ENCODE peak calls at places on chromosomes 12 and 14, in nine cellular contexts. G, R, P, F, I, M, W, L and Q are unnamed samples.

GRCh38 chr12:71752887-71753286 is 1.8 kb upstream of the RAB21 start:
- DNase-seq in G (no peak), R (no peak), P (no peak), F (no peak), I (no peak), M (no peak), W (no peak), L (no peak), Q (no peak)

GRCh38 chr14:104771374-104771773 is 18.4 kb downstream of the SIVA1 start:
- DNase-seq in G (no peak), R (no peak), P (no peak), F (no peak), I (no peak), M (no peak), W (no peak), L (no peak), Q (no peak)

GRCh38 chr12:101925352-101925751 is 48.0 kb downstream of the DRAM1 start:
- DNase-seq in G (peak; percentile 47), R (peak; percentile 39), P (peak; percentile 99), F (no peak), I (peak; percentile 43), M (peak; percentile 80), W (peak; percentile 72), L (peak; percentile 46), Q (peak; percentile 54)

GRCh38 chr14:91417983-91418386 is 365 bp upstream of the CCDC88C start:
- DNase-seq in G (no peak), R (peak; percentile 61), P (no peak), F (no peak), I (no peak), M (no peak), W (peak; percentile 41), L (peak; percentile 72), Q (peak; percentile 41)

GRCh38 chr14:104438166-104438887 is 141.2 kb upstream of the C14orf180 start:
- DNase-seq in G (no peak), R (no peak), P (no peak), F (no peak), I (no peak), M (no peak), W (no peak), L (no peak), Q (no peak)

GRCh38 chr12:30026621-30027234 is 243.0 kb upstream of the TMTC1 start:
- DNase-seq in G (no peak), R (no peak), P (peak; percentile 89), F (no peak), I (no peak), M (no peak), W (no peak), L (no peak), Q (peak; percentile 15)

GRCh38 chr14:105168979-105169507 is 467 bp upstream of the JAG2 start:
- DNase-seq in G (no peak), R (no peak), P (no peak), F (no peak), I (no peak), M (no peak), W (no peak), L (peak; percentile 68), Q (no peak)

GRCh38 chr14:93994919-93995682 is 2.0 kb upstream of the CCDC197 start:
- DNase-seq in G (peak; percentile 92), R (peak; percentile 38), P (peak; percentile 88), F (no peak), I (peak; percentile 88), M (no peak), W (peak; percentile 63), L (peak; percentile 56), Q (peak; percentile 21)

GRCh38 chr14:70789361-70789760 is 20.0 kb downstream of the MAP3K9 start:
- DNase-seq in G (peak; percentile 44), R (no peak), P (peak; percentile 70), F (no peak), I (no peak), M (no peak), W (no peak), L (no peak), Q (peak; percentile 68)

GRCh38 chr12:62375603-62376002 is 91.0 kb upstream of the MON2 start:
- DNase-seq in G (no peak), R (no peak), P (no peak), F (no peak), I (no peak), M (no peak), W (no peak), L (no peak), Q (no peak)

GRCh38 chr14:30808576-30808975 is 65.8 kb upstream of the COCH start:
- DNase-seq in G (no peak), R (no peak), P (no peak), F (no peak), I (no peak), M (no peak), W (no peak), L (no peak), Q (no peak)

GRCh38 chr12:53066594-53066978 is 12.6 kb downstream of the SPRYD3 start:
- DNase-seq in G (no peak), R (peak; percentile 22), P (no peak), F (no peak), I (peak; percentile 6), M (no peak), W (no peak), L (no peak), Q (peak; percentile 13)

GRCh38 chr12:96293093-96293492 is 98.9 kb downstream of the ELK3 start:
- DNase-seq in G (no peak), R (no peak), P (no peak), F (no peak), I (no peak), M (no peak), W (no peak), L (no peak), Q (no peak)

GRCh38 chr12:114368685-114369084 is 37.3 kb downstream of the TBX5 start:
- DNase-seq in G (no peak), R (no peak), P (no peak), F (no peak), I (no peak), M (peak; percentile 18), W (peak; percentile 7), L (no peak), Q (no peak)

GRCh38 chr14:68741839-68742470 is 50.9 kb downstream of the ZFP36L1 start:
- DNase-seq in G (peak; percentile 31), R (no peak), P (no peak), F (no peak), I (no peak), M (no peak), W (peak; percentile 56), L (no peak), Q (no peak)

GRCh38 chr14:106691601-106692291 is 1165.4 kb downstream of the TMEM121 start:
- DNase-seq in G (peak; percentile 8), R (peak; percentile 28), P (no peak), F (no peak), I (no peak), M (no peak), W (peak; percentile 11), L (peak; percentile 50), Q (peak; percentile 83)

GRCh38 chr12:131714759-131715158 is 3.9 kb downstream of the SFSWAP start:
- DNase-seq in G (no peak), R (no peak), P (no peak), F (no peak), I (no peak), M (no peak), W (no peak), L (no peak), Q (no peak)

GRCh38 chr12:131709226-131709625 is 1.7 kb upstream of the SFSWAP start:
- DNase-seq in G (no peak), R (no peak), P (no peak), F (no peak), I (no peak), M (no peak), W (no peak), L (no peak), Q (no peak)

GRCh38 chr12:131713349-131713748 is 2.5 kb downstream of the SFSWAP start:
- DNase-seq in G (no peak), R (no peak), P (no peak), F (no peak), I (no peak), M (no peak), W (no peak), L (no peak), Q (no peak)

GRCh38 chr12:131711551-131712205 is 788 bp downstream of the SFSWAP start:
- DNase-seq in G (no peak), R (no peak), P (no peak), F (no peak), I (no peak), M (no peak), W (no peak), L (no peak), Q (no peak)

GRCh38 chr12:131710464-131711457 is at the start of gene SFSWAP:
- DNase-seq in G (peak; percentile 68), R (peak; percentile 73), P (peak; percentile 65), F (no peak), I (peak; percentile 46), M (peak; percentile 47), W (peak; percentile 62), L (peak; percentile 88), Q (peak; percentile 81)
- TF ChIP-seq POLR2A in G (peak; percentile 38), R (no peak), P (peak; percentile 83), F (peak; percentile 71), I (peak; percentile 52), M (no peak), W (peak; percentile 83), L (peak; percentile 59), Q (no peak)

GRCh38 chr14:61106627-61107147 is 125.6 kb downstream of the SLC38A6 start:
- DNase-seq in G (no peak), R (no peak), P (no peak), F (no peak), I (no peak), M (no peak), W (no peak), L (peak; percentile 20), Q (no peak)
- TF ChIP-seq CTCF in G (no peak), R (no peak), P (peak; percentile 14), F (no peak), I (peak; percentile 9), M (no peak), W (no peak), L (peak; percentile 19), Q (no peak)

DNA sequence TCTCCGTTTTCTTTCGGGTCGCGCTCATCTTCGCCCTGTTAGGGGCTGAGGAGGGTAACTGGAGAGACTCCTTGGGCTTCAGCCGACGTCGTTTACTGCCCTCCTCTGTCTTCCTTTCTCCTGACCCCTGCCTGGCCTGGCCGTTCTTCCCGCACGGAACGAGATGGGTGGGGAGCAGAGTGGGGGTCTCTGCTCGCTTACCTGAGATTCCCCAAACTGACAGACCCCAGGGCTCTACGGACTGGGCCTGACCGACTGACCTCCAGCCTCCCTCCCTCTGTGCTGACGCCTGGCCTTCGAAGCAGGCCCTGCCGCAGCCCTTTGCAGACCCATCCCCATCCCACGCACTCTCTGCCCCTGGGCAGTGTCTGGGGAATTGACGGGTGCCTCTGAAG is 439 bp downstream of the GOLGA5 start:
- DNase-seq in G (peak; percentile 27), R (no peak), P (peak; percentile 18), F (no peak), I (no peak), M (no peak), W (peak; percentile 16), L (no peak), Q (no peak)
- TF ChIP-seq POLR2A in G (no peak), R (no peak), P (no peak), F (no peak), I (no peak), M (no peak), W (no peak), L (no peak), Q (no peak)

DNA sequence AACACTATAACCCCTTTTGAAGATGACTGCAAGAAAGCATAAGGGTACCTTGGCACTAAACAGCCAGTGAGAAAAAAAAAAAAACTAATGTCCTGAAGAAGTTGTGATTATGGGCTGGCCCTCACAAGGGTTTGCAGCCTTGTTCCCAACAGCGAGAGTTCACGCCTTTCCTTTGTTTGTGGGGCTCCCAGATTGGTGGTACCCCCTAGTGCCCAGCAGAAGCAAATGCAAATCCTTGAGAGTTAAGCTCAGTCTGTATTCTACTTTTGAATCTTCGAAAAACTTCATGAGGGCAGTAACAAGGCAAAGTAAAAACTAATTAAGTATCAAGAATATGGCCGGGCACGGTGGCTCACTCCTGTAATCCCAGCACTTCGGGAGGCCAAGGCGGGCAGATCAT is 238.9 kb upstream of the LMO3 start:
- DNase-seq in G (no peak), R (no peak), P (no peak), F (no peak), I (no peak), M (no peak), W (no peak), L (peak; percentile 10), Q (no peak)
- TF ChIP-seq CTCF in G (no peak), R (no peak), P (no peak), F (no peak), I (no peak), M (no peak), W (no peak), L (no peak), Q (no peak)